ENCODE peak calls at places on chromosomes 4 and X, in eight cellular contexts. F is fibroblast of lung, K is DND-41, P is GM23248, I is IMR-90, A is H1, J is mammary epithelial cell, E is OCI-LY7. G is an unnamed sample.

GRCh38 chrX:21959362-21960051 is 19.0 kb downstream of the SMS start:
- DNase-seq in A (no peak), P (no peak), E (no peak), F (no peak), I (no peak), K (no peak), J (no peak), G (no peak)

GRCh38 chr4:176610594-176610993 is 182.1 kb downstream of the VEGFC start:
- DNase-seq in P (no peak), K (no peak), J (no peak), E (no peak), I (no peak), A (no peak), F (no peak), G (no peak)

GRCh38 chr4:173536808-173537429 is 6.9 kb upstream of the HAND2 start:
- DNase-seq in J (no peak), P (peak; percentile 63), K (no peak), F (no peak), E (no peak), I (no peak), A (no peak), G (no peak)

GRCh38 chr4:22897520-22898108 is 204.9 kb downstream of the GBA3 start:
- DNase-seq in E (peak; percentile 27), J (peak; percentile 4), I (peak; percentile 5), F (peak; percentile 9), P (peak; percentile 29), A (peak; percentile 29), K (peak; percentile 24), G (no peak)

GRCh38 chr4:52507774-52508173 is 151.3 kb downstream of the USP46 start:
- DNase-seq in A (no peak), E (no peak), J (no peak), P (no peak), I (no peak), K (no peak), F (no peak), G (no peak)

GRCh38 chr4:121243476-121243875 is 79.4 kb upstream of the TNIP3 start:
- DNase-seq in J (no peak), A (no peak), I (peak; percentile 9), K (no peak), P (peak; percentile 67), E (no peak), F (peak; percentile 29), G (no peak)

GRCh38 chr4:158873795-158874359 is 105.1 kb downstream of the FNIP2 start:
- DNase-seq in E (no peak), I (peak; percentile 96), F (peak; percentile 98), J (peak; percentile 87), K (no peak), A (no peak), P (peak; percentile 87), G (peak; percentile 98)

GRCh38 chrX:135557344-135557743 is 36.9 kb downstream of the INTS6L start:
- DNase-seq in K (no peak), J (no peak), P (no peak), F (no peak), I (no peak), E (no peak), A (no peak), G (no peak)

GRCh38 chrX:95145848-95146540 is 1472.0 kb downstream of the FAM133A start:
- DNase-seq in E (no peak), K (no peak), F (no peak), J (peak; percentile 3), A (no peak), P (no peak), I (no peak), G (no peak)

GRCh38 chr4:143248827-143249226 is 64.1 kb downstream of the USP38 start:
- DNase-seq in P (no peak), E (no peak), I (no peak), F (no peak), J (no peak), A (no peak), K (no peak), G (no peak)

GRCh38 chr4:16001484-16001858 is 38.5 kb upstream of the FGFBP2 start:
- DNase-seq in K (peak; percentile 62), F (peak; percentile 63), P (peak; percentile 76), I (peak; percentile 72), E (peak; percentile 75), A (peak; percentile 63), J (peak; percentile 56), G (peak; percentile 51)

GRCh38 chrX:103554687-103555417 is 30.5 kb upstream of the TCEAL4 start:
- DNase-seq in J (no peak), P (no peak), E (peak; percentile 78), K (peak; percentile 71), I (peak; percentile 24), A (no peak), F (peak; percentile 54), G (peak; percentile 69)

GRCh38 chr4:1711055-1711905 is 839 bp downstream of the SLBP start:
- DNase-seq in K (peak; percentile 50), A (no peak), I (peak; percentile 55), J (peak; percentile 56), E (peak; percentile 59), F (peak; percentile 59), P (peak; percentile 83), G (no peak)

GRCh38 chrX:74498924-74499323 is 77.6 kb downstream of the SLC16A2 start:
- DNase-seq in F (no peak), P (no peak), K (no peak), A (no peak), I (no peak), J (no peak), E (no peak), G (no peak)

GRCh38 chr4:99612281-99612680 is 37.7 kb downstream of the MTTP start:
- DNase-seq in E (no peak), K (no peak), I (no peak), A (no peak), P (no peak), J (no peak), F (no peak), G (no peak)

GRCh38 chr4:140497428-140497775 is 691 bp downstream of the MGAT4D start:
- DNase-seq in E (no peak), I (no peak), P (no peak), F (no peak), A (no peak), J (no peak), K (no peak), G (no peak)

DNA sequence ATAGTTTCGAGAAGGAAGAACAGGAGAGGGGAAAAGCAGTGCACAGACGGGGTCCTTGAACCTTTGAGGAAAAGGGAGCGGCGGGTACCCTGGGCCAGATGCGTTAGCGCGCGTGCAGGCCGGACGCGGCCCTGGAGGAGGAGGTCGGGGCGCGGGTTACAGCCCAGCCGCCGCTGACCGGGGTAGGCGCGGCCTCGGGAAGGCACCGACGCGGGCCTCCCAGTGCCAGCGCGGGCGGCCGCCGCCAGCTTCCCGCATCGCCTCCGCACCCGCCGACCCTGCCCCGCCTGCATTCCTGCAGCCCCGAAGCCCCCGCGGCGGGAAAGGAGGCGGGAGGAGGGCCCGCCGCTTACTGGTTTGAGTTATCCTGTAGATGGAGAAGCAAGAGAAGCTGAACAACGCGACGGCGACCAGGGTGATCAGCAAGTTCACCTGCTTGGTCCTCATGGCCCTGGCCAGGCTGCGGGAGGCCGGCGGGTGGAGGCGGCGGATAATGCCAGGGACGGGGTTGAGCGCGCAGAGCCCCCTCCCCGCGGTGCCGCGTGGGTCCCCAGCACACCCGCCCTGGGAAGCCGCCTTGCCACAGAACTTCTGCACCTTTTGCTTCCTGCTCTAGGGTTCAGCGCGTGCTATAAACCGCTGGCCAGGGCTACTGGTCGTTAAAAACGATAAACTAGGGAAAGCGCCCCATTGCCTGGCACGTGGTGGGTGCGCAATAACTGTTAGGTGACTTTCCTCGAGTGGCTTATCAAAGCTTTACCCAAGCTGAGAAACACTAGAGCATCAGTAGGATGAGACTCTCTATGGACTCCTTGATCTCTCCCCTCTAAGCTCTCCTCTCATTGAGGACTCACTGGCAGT is at the start of gene MGAT4D:
- DNase-seq in J (no peak), F (peak; percentile 6), A (no peak), E (no peak), P (peak; percentile 27), K (no peak), I (no peak), G (no peak)
- H3K4me2 ChIP-seq in J (peak within 1 kb of the TSS; percentile 11), F (no peak within 1 kb of the TSS), A (peak within 1 kb of the TSS; percentile 63), E (no peak within 1 kb of the TSS), P (no peak within 1 kb of the TSS), K (no peak within 1 kb of the TSS), I (no peak within 1 kb of the TSS), G (no peak within 1 kb of the TSS)

DNA sequence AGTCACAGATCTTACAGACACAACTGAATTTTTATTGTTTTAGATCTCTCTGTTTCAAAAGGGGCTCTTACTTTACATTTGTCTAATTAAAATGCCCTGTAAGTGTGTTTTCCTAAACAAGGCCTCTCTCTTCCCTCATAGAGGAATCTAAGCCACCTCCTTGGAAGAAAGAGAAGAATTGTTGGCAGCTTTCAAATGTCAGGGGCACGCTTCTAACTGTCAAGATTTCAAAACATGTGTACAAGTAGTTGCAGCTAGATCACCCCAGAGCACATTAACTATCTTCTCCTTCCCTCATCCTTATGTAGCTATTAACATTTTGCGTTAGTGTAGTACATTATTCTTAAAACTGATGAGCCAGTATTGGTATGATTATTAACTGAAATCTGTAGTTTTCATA is 266.5 kb upstream of the BOD1L1 start:
- DNase-seq in E (no peak), J (no peak), P (no peak), I (no peak), K (no peak), F (no peak), A (no peak), G (no peak)
- H3K4me2 ChIP-seq in E (no peak overlapping the region), J (no peak overlapping the region), P (peak overlapping the region; percentile 86), I (no peak overlapping the region), K (no peak overlapping the region), F (no peak overlapping the region), A (no peak overlapping the region), G (peak overlapping the region; percentile 82)

DNA sequence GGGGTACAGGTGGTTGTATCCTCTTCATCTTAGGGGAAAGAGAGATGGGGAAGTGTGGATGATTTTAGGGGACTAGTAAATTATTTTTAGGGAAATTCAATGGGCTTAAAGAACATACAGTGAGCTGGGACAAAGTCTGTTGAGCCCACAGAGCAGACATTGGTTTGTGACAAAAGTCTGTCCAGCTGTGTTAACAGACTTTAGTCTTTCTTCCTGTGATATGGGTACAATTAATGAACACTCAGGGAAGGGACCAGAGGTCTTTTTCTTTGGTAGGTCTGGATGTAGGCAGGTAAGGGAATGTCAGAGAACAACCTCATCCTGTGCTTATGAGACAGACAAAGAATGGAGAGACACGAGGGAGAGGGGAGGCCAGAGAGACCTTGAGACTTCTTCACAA is 2.0 kb downstream of the CLRN2 start:
- DNase-seq in A (no peak), E (no peak), K (no peak), J (no peak), F (no peak), I (no peak), P (no peak), G (no peak)
- H3K4me2 ChIP-seq in A (peak overlapping the region; percentile 59), E (no peak overlapping the region), K (no peak overlapping the region), J (no peak overlapping the region), F (no peak overlapping the region), I (no peak overlapping the region), P (no peak overlapping the region), G (no peak overlapping the region)

DNA sequence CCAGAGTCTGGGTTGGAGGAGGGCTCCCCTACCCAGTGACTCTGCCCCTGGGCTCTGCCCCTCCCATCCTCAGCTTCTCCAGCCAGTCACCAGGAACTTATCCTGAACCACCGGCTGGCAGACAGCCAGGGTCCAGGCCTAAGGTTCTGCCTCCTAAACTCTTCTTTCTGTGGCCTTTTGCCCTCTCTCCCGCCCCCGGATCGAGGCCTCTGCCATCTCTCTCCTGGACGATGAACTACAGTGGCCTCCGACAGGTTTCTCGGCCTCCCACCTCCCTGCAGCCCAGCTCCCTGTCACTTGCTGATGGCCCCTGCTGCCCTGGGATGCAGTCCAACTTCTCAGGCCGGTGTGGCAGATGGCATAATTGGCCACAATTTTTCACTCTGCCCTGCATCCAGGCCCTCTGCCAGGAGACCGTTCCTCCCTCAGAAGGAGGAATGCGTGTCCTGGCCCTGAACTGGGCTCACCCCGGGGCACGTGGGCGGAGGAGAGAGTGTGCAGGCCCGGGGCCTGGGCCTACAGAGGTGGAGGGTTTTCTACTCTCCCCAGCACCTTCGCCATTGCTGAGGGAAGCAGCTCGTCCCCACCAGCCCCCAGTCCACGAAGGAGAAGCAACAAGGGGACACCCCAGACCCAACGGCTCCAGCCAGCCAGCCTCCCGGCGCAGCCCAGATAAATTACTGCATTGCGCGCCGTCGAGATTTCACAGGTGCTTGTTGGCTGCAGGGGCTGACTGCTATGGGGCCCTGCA is 81.9 kb upstream of the LRPAP1 start:
- DNase-seq in I (no peak), P (peak; percentile 29), J (no peak), F (no peak), E (no peak), K (no peak), A (no peak), G (no peak)
- H3K4me2 ChIP-seq in I (no peak overlapping the region), P (no peak overlapping the region), J (no peak overlapping the region), F (no peak overlapping the region), E (no peak overlapping the region), K (no peak overlapping the region), A (no peak overlapping the region), G (no peak overlapping the region)

G was measured in PC-9.